ENCODE peak calls at places on chromosomes 16 and 17, in five cellular contexts. One of them, this sample, is unnamed.
A peak's percentile ranks its signal among the peaks of the same experiment; 100 is the strongest.

GRCh38 chr16:3482659-3483241 is 12.5 kb downstream of the C16orf90 start:
- DNase-seq in IMR-90: no peak
- DNase-seq in mesenchymal stem cell: no peak
- DNase-seq in H9: no peak
- DNase-seq in mesendoderm: no peak
- DNase-seq in this sample: no peak

GRCh38 chr17:11742891-11743290 is 144.6 kb downstream of the DNAH9 start:
- DNase-seq in mesenchymal stem cell: no peak
- DNase-seq in H9: peak; percentile 47
- DNase-seq in mesendoderm: peak; percentile 57
- DNase-seq in IMR-90: no peak
- DNase-seq in this sample: no peak

GRCh38 chr17:79019260-79019630 is 4.7 kb upstream of the C1QTNF1 start:
- DNase-seq in IMR-90: no peak
- DNase-seq in mesenchymal stem cell: no peak
- DNase-seq in H9: no peak
- DNase-seq in mesendoderm: no peak
- DNase-seq in this sample: no peak

GRCh38 chr16:69890114-69890890 is 60.8 kb upstream of the CLEC18A start:
- DNase-seq in IMR-90: peak; percentile 42
- DNase-seq in mesenchymal stem cell: peak; percentile 71
- DNase-seq in H9: peak; percentile 77
- DNase-seq in mesendoderm: peak; percentile 92
- DNase-seq in this sample: no peak

GRCh38 chr16:84844049-84844350 is 24.2 kb downstream of the CRISPLD2 start:
- DNase-seq in mesendoderm: no peak
- DNase-seq in IMR-90: no peak
- DNase-seq in H9: no peak
- DNase-seq in mesenchymal stem cell: no peak
- DNase-seq in this sample: no peak

GRCh38 chr16:89268585-89268984 is 51.1 kb downstream of the ZNF778 start:
- DNase-seq in IMR-90: no peak
- DNase-seq in H9: no peak
- DNase-seq in mesendoderm: no peak
- DNase-seq in mesenchymal stem cell: no peak
- DNase-seq in this sample: no peak

GRCh38 chr17:82664276-82664575 is 16.0 kb upstream of the WDR45B start:
- DNase-seq in mesenchymal stem cell: no peak
- DNase-seq in mesendoderm: no peak
- DNase-seq in H9: no peak
- DNase-seq in IMR-90: no peak
- DNase-seq in this sample: no peak

GRCh38 chr16:67672306-67672705 is 5.7 kb downstream of the C16orf86 start:
- DNase-seq in IMR-90: no peak
- DNase-seq in mesenchymal stem cell: no peak
- DNase-seq in mesendoderm: no peak
- DNase-seq in H9: no peak
- DNase-seq in this sample: no peak

GRCh38 chr16:4369006-4369766 is 2.5 kb upstream of the VASN start:
- DNase-seq in H9: no peak
- DNase-seq in IMR-90: peak; percentile 51
- DNase-seq in mesendoderm: no peak
- DNase-seq in mesenchymal stem cell: no peak
- DNase-seq in this sample: no peak

GRCh38 chr17:10729334-10730193 is at the start of gene TMEM220:
- DNase-seq in H9: peak; percentile 91
- DNase-seq in IMR-90: peak; percentile 59
- DNase-seq in mesendoderm: peak; percentile 87
- DNase-seq in mesenchymal stem cell: peak; percentile 82
- DNase-seq in this sample: peak; percentile 87

GRCh38 chr17:72386619-72387237 is 265.9 kb downstream of the SOX9 start:
- DNase-seq in mesendoderm: no peak
- DNase-seq in mesenchymal stem cell: no peak
- DNase-seq in H9: no peak
- DNase-seq in IMR-90: no peak
- DNase-seq in this sample: no peak

GRCh38 chr16:66483689-66484452 is 56.8 kb downstream of the BEAN1 start:
- DNase-seq in IMR-90: peak; percentile 63
- DNase-seq in mesenchymal stem cell: peak; percentile 71
- DNase-seq in mesendoderm: peak; percentile 82
- DNase-seq in H9: peak; percentile 90
- DNase-seq in this sample: peak; percentile 69

GRCh38 chr17:8357910-8358309 is 18.3 kb downstream of the ODF4 start:
- DNase-seq in mesenchymal stem cell: no peak
- DNase-seq in IMR-90: no peak
- DNase-seq in mesendoderm: no peak
- DNase-seq in H9: no peak
- DNase-seq in this sample: no peak

GRCh38 chr16:85900031-85900792 is 1.2 kb downstream of the IRF8 start:
- DNase-seq in IMR-90: no peak
- DNase-seq in mesendoderm: no peak
- DNase-seq in H9: no peak
- DNase-seq in mesenchymal stem cell: no peak
- DNase-seq in this sample: no peak
- H4K8ac ChIP-seq in IMR-90: no peak overlapping the region
- H4K8ac ChIP-seq in mesendoderm: no peak overlapping the region
- H4K8ac ChIP-seq in H9: no peak overlapping the region
- H4K8ac ChIP-seq in mesenchymal stem cell: no peak overlapping the region
- H4K8ac ChIP-seq in this sample: no peak overlapping the region

DNA sequence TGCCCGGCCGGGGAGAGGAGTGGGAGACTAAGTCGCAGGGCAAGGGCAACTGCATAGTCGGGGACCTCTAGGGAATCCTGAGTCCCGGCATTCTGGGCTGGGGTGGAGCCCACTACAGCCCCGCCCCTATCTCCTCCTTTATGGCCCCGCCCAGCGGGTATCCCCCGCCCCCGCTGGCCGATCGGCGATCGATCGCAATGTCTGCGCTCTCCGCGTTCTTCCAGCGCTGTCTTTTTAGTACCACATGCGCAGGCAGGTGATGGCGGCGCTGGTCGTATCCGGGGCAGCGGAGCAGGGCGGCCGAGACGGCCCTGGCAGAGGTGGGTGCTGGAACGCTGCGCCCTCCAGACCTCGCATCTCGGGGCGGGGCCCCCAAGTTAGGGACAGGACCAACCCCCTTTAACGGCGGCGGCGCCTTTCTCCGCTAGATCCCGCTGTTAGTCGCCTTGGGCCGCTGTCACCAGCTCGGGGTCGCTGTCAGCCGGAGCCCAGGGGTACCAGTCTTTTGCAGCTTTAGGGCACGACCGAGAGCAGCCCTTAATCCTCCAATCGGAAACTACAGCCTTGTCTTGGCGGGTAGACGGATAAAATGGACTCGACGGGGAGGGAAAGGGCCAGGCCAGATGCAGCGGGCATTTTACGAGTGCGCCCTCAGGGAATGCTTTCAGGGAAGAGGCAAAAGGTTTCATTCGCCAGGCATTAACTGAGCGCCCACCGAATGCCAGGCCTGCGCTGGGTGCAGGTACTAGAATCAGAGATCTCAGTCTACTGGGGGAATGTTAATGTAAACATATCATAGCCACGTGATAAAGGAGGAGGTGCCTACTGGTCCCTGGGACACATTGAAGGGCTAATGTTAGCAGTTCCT is at the start of gene DPH1:
- DNase-seq in mesenchymal stem cell: peak; percentile 96
- DNase-seq in IMR-90: peak; percentile 91
- DNase-seq in mesendoderm: peak; percentile 96
- DNase-seq in H9: peak; percentile 96
- DNase-seq in this sample: peak; percentile 69
- H4K8ac ChIP-seq in mesenchymal stem cell: peak within 1 kb of the TSS; percentile 84
- H4K8ac ChIP-seq in IMR-90: peak within 1 kb of the TSS; percentile 18
- H4K8ac ChIP-seq in mesendoderm: no peak within 1 kb of the TSS
- H4K8ac ChIP-seq in H9: no peak within 1 kb of the TSS
- H4K8ac ChIP-seq in this sample: peak within 1 kb of the TSS; percentile 54

GRCh38 chr16:72255785-72256184 is 83.8 kb upstream of the PMFBP1 start:
- DNase-seq in mesendoderm: no peak
- DNase-seq in mesenchymal stem cell: no peak
- DNase-seq in H9: no peak
- DNase-seq in IMR-90: no peak
- DNase-seq in this sample: no peak
- H4K8ac ChIP-seq in mesendoderm: no peak overlapping the region
- H4K8ac ChIP-seq in mesenchymal stem cell: no peak overlapping the region
- H4K8ac ChIP-seq in H9: no peak overlapping the region
- H4K8ac ChIP-seq in IMR-90: no peak overlapping the region
- H4K8ac ChIP-seq in this sample: no peak overlapping the region

GRCh38 chr17:45288825-45289224 is 26.9 kb upstream of the SPATA32 start:
- DNase-seq in IMR-90: no peak
- DNase-seq in mesenchymal stem cell: no peak
- DNase-seq in H9: no peak
- DNase-seq in mesendoderm: no peak
- DNase-seq in this sample: no peak

GRCh38 chr17:45286286-45286685 is 24.4 kb upstream of the SPATA32 start:
- DNase-seq in IMR-90: no peak
- DNase-seq in mesendoderm: no peak
- DNase-seq in mesenchymal stem cell: no peak
- DNase-seq in H9: no peak
- DNase-seq in this sample: no peak

GRCh38 chr17:45289316-45290268 is 27.2 kb downstream of the MAP3K14 start:
- DNase-seq in mesenchymal stem cell: no peak
- DNase-seq in IMR-90: no peak
- DNase-seq in mesendoderm: no peak
- DNase-seq in H9: no peak
- DNase-seq in this sample: no peak

GRCh38 chr17:45290269-45290765 is 26.5 kb downstream of the MAP3K14 start:
- DNase-seq in mesendoderm: no peak
- DNase-seq in H9: no peak
- DNase-seq in mesenchymal stem cell: no peak
- DNase-seq in IMR-90: no peak
- DNase-seq in this sample: no peak

DNA sequence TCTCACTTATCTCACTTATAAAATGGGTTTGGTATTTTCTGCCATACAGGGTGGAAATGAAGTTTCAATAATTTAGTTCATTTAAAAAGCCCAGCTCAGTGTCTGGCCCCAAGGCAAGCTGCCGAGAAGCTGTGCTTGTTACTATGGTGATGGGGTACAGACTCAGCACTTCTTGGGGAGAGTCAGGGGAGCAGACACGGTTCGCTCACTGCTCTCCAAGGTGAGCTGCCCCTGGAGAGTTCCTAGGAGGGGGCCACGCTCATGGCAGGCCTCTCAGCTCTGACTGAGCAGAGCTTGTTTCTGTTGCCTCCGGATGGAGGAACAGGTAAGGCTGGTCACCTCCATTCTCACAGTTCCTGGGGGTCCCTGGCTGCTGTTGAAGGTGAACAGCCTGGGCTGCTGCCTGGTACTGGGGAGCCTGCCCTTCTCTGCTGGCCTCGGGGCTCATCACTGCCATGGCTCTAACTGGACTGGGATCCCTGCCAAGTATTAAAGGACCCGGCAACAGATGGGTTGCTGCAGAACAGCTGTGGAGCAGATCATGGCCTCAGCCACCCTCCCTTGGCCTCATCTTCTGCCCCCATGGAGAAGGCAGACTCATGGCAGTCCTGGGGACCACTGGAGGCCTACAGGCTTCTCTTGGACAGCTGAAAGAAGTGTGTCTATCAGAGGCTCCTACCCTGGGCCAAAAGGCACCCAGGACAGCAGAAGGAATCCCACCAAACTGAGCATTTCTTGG is 25.8 kb upstream of the SPATA32 start:
- DNase-seq in mesenchymal stem cell: no peak
- DNase-seq in IMR-90: no peak
- DNase-seq in mesendoderm: no peak
- DNase-seq in H9: no peak
- DNase-seq in this sample: no peak
- H4K8ac ChIP-seq in mesenchymal stem cell: no peak overlapping the region
- H4K8ac ChIP-seq in IMR-90: no peak overlapping the region
- H4K8ac ChIP-seq in mesendoderm: no peak overlapping the region
- H4K8ac ChIP-seq in H9: no peak overlapping the region
- H4K8ac ChIP-seq in this sample: no peak overlapping the region

GRCh38 chr16:876041-876335 is 75.5 kb upstream of the GNG13 start:
- DNase-seq in mesendoderm: no peak
- DNase-seq in IMR-90: no peak
- DNase-seq in mesenchymal stem cell: no peak
- DNase-seq in H9: no peak
- DNase-seq in this sample: no peak
- H4K8ac ChIP-seq in mesendoderm: no peak overlapping the region
- H4K8ac ChIP-seq in IMR-90: no peak overlapping the region
- H4K8ac ChIP-seq in mesenchymal stem cell: no peak overlapping the region
- H4K8ac ChIP-seq in H9: no peak overlapping the region
- H4K8ac ChIP-seq in this sample: no peak overlapping the region

DNA sequence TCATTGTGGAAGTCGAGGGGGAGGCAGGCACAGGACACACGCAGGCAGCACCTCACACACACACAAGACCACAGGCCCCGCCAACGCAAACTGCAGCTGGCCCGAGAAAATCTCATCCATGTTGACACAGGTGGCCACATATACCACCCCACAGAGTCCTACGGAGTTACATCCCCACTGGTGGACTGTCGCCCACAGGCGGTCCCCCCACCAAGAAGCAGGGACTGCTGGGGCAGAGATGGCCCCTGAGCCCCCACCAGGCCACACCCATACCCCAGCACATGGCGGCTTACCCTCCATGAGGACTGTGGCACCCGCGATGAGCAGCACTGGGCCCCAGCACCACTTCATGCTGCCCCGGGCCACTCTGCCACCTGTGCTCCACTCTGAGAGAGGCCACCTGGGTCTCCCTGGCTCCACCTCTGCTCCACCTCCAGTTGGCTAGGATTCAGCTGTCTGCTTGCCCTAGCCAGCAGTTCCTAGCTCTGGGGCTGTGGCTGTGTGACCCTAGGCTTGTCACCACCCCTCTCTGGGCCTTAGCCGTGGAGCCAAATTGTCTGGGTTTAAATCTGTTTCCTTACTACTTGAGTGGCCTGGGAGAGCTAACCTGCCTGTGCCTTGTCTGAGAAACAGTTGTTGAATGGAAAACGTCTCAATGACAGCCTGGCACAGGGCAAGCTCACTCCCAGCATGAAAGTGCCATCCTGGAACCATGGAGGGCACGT is at the start of gene PRSS53:
- DNase-seq in H9: no peak
- DNase-seq in mesenchymal stem cell: no peak
- DNase-seq in mesendoderm: no peak
- DNase-seq in IMR-90: no peak
- DNase-seq in this sample: no peak
- H4K8ac ChIP-seq in H9: no peak within 1 kb of the TSS
- H4K8ac ChIP-seq in mesenchymal stem cell: no peak within 1 kb of the TSS
- H4K8ac ChIP-seq in mesendoderm: no peak within 1 kb of the TSS
- H4K8ac ChIP-seq in IMR-90: no peak within 1 kb of the TSS
- H4K8ac ChIP-seq in this sample: no peak within 1 kb of the TSS

DNA sequence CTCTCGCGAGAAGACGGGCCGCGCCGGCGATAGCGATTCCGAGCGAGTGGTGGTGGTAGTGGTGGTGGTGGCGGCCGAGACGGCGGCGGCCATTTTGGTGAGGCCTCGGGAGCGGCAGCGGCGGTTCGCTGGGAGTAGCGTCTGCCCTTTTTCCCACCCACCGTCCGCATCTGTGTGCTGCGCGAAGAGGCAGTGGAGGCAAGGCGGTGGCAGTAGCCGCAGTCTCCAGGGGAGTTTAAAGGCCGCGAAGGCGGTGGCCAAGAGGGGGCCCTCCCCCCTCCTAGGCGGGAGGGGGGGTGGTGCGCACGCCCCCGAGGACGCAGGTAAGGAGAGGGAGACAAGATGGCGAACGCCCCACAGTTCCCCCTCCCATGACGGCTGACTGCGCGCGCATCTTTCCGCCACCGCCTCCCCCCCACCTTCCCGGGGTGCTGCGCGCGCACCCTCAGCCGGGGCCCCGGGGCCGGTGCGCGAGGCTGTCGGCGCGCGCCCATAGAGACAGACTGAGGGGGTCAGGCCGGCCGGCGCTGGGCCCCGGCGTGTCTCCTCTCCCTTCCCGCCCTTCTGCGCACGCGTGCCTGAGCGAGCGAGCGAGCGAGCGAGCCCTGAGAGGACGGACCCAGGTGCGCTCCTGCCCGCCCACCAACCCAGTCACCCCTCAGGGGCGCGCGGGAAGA is 694 bp upstream of the SRCAP start:
- DNase-seq in mesendoderm: peak; percentile 98
- DNase-seq in mesenchymal stem cell: peak; percentile 97
- DNase-seq in IMR-90: peak; percentile 87
- DNase-seq in H9: peak; percentile 99
- DNase-seq in this sample: peak; percentile 73
- H4K8ac ChIP-seq in mesendoderm: peak overlapping the region; percentile 3
- H4K8ac ChIP-seq in mesenchymal stem cell: peak overlapping the region; percentile 100
- H4K8ac ChIP-seq in IMR-90: peak overlapping the region; percentile 88
- H4K8ac ChIP-seq in H9: no peak overlapping the region
- H4K8ac ChIP-seq in this sample: peak overlapping the region; percentile 100